ENCODE peak calls at places on chromosomes 3 and 15, in eight cellular contexts. Q is psoas muscle, W is astrocyte of the cerebellum, D is aorta, C is choroid plexus epithelial cell, M is AG04450, J is LNCaP clone FGC, E is colonic mucosa. U is an unnamed sample.

GRCh38 chr3:114867359-114867758 is 279.7 kb downstream of the ZBTB20 start:
- DNase-seq in Q (no peak), W (no peak), D (no peak), C (no peak), M (no peak), J (no peak), E (no peak), U (no peak)

GRCh38 chr3:73759290-73759689 is 134.5 kb upstream of the PDZRN3 start:
- DNase-seq in Q (no peak), W (no peak), D (no peak), C (no peak), M (no peak), J (no peak), E (no peak), U (no peak)

GRCh38 chr15:35448294-35448693 is 97.7 kb downstream of the DPH6 start:
- DNase-seq in Q (no peak), W (no peak), D (no peak), C (peak), M (no peak), J (no peak), E (no peak), U (no peak)

GRCh38 chr15:101011582-101011981 is 92.4 kb downstream of the LRRK1 start:
- DNase-seq in Q (no peak), W (no peak), D (no peak), C (no peak), M (no peak), J (no peak), E (no peak), U (no peak)

GRCh38 chr3:13891017-13891392 is 11.1 kb upstream of the WNT7A start:
- DNase-seq in Q (no peak), W (no peak), D (no peak), C (no peak), M (no peak), J (no peak), E (no peak), U (no peak)

GRCh38 chr3:107662109-107662477 is 139.3 kb downstream of the BBX start:
- DNase-seq in Q (no peak), W (peak), D (no peak), C (peak), M (no peak), J (no peak), E (peak), U (no peak)

GRCh38 chr3:58536501-58537411 is at the start of gene ACOX2:
- DNase-seq in Q (peak), W (no peak), D (peak), C (peak), M (no peak), J (no peak), E (peak), U (peak)

GRCh38 chr15:77825546-77825945 is 192.8 kb upstream of the LINGO1 start:
- DNase-seq in Q (no peak), W (no peak), D (peak), C (no peak), M (no peak), J (no peak), E (no peak), U (no peak)

GRCh38 chr3:135452881-135453280 is 512.6 kb upstream of the PPP2R3A start:
- DNase-seq in Q (no peak), W (no peak), D (no peak), C (no peak), M (no peak), J (no peak), E (no peak), U (no peak)

DNA sequence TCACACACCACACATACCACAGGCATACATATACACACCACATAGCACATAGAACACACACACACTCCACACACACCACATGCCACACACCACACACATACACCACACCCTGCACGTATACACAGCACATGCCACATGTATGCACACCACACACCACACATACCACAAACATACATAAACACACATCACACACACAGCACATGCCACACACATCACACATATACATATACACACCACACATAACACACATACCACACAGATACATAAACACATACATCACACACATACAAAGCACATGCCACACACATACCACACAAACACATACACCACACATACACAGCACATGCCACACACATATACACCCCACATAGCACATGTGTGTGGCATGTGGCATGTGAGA is 171.1 kb downstream of the OR4M2 start:
- DNase-seq in Q (no peak), W (no peak), D (no peak), C (no peak), M (no peak), J (no peak), E (no peak), U (no peak)
- H3K4me3 ChIP-seq in Q (no peak), W (no peak), D (no peak), C (no peak), M (no peak), J (no peak), E (no peak), U (no peak)

GRCh38 chr15:56915888-56916287 is 2.6 kb upstream of the TCF12 start:
- DNase-seq in Q (no peak), W (no peak), D (no peak), C (no peak), M (no peak), J (no peak), E (no peak), U (no peak)
- H3K4me3 ChIP-seq in Q (no peak), W (no peak), D (no peak), C (no peak), M (no peak), J (no peak), E (no peak), U (no peak)

DNA sequence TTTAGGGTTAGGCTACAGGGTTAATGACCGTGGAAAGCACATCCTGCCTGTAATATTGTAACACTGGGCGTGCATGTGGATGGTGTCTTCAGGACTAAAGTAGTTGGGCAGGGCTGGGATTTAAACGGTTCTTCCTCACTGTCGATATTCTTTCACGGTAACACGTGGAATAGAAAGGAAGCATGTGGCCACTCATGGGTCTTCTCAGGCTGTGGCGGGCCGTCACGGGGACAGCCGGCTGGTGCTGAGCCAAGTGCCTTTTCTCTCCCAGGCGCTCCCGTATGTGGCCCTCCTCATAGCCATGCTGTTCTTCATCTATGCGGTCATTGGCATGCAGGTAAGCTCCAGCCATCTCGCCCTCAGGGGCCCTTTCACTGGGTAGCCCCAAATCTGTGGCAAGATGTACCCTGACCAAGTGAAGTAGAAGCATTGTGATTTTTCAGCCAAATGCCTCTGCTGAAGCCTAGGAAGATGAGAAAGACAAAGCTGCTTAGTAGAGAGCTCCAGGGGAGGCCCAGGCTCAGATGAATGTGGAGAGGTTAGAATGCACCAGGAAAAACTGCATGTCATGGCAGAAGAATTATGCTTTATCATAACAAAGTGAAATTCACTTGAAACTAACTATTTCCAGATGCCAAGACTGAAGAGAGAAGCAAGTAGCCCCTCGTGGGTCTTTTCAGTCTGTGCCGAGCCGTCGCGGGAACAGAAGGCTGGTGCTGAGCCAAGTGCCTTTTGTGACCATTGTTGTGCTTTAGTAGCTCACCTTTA is 73.5 kb downstream of the CHDH start:
- DNase-seq in Q (no peak), W (peak), D (no peak), C (peak), M (peak), J (no peak), E (no peak), U (no peak)
- H3K4me3 ChIP-seq in Q (no peak), W (no peak), D (no peak), C (no peak), M (no peak), J (no peak), E (no peak), U (no peak)

GRCh38 chr3:160757624-160758106 is 1.6 kb downstream of the PPM1L start:
- DNase-seq in Q (no peak), W (no peak), D (no peak), C (no peak), M (no peak), J (no peak), E (no peak), U (no peak)
- H3K4me3 ChIP-seq in Q (peak), W (peak), D (no peak), C (no peak), M (no peak), J (no peak), E (peak), U (no peak)

GRCh38 chr3:4977889-4978258 is 1.4 kb upstream of the BHLHE40 start:
- DNase-seq in Q (no peak), W (no peak), D (no peak), C (peak), M (no peak), J (no peak), E (no peak), U (no peak)

GRCh38 chr3:4978259-4978965 is 825 bp upstream of the BHLHE40 start:
- DNase-seq in Q (peak), W (peak), D (peak), C (peak), M (peak), J (peak), E (peak), U (peak)

GRCh38 chr3:4979401-4980228 is at the start of gene BHLHE40:
- DNase-seq in Q (no peak), W (no peak), D (no peak), C (no peak), M (no peak), J (no peak), E (peak), U (no peak)

GRCh38 chr3:4980229-4981159 is 1.3 kb downstream of the BHLHE40 start:
- DNase-seq in Q (peak), W (peak), D (peak), C (peak), M (peak), J (peak), E (peak), U (peak)

GRCh38 chr3:4978966-4979400 is 254 bp upstream of the BHLHE40 start:
- DNase-seq in Q (peak), W (peak), D (peak), C (peak), M (peak), J (peak), E (peak), U (peak)
- H3K4me3 ChIP-seq in Q (peak), W (peak), D (peak), C (peak), M (peak), J (peak), E (peak), U (peak)

GRCh38 chr3:50243552-50243895 is 7.5 kb downstream of the GNAI2 start:
- DNase-seq in Q (no peak), W (no peak), D (no peak), C (no peak), M (no peak), J (no peak), E (no peak), U (no peak)

GRCh38 chr3:50245831-50246516 is 10.0 kb downstream of the GNAI2 start:
- DNase-seq in Q (peak), W (peak), D (peak), C (peak), M (no peak), J (peak), E (peak), U (peak)

GRCh38 chr3:50246517-50246954 is 10.5 kb downstream of the GNAI2 start:
- DNase-seq in Q (peak), W (peak), D (peak), C (peak), M (no peak), J (no peak), E (peak), U (no peak)

GRCh38 chr3:50242778-50243551 is 7.0 kb downstream of the GNAI2 start:
- DNase-seq in Q (peak), W (no peak), D (peak), C (peak), M (no peak), J (no peak), E (peak), U (no peak)

DNA sequence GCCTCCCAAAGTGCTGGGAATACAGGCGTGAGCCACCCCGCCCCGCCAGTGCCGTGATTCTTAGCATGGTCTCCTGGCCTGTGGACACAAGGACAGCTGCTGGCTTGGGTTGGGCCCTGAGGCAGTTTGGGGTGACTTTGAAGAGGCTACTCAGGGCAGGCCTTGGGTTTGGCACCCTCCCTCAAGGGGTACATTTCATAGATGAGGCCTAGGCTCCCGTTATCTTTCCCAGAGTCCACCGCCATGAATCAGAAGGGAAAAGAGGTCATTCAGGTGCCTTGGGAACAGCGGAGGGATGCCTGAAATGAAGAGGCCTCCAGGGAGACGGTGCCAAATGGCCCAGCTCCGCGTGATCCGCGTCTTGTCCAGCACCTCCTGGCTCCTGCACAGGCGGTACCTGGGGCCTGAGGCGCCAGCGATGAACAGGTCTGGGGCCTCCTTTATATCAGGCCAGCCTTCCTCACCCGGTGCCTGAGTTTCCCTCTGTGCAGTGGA is 9.3 kb downstream of the GNAI2 start:
- DNase-seq in Q (no peak), W (no peak), D (no peak), C (no peak), M (no peak), J (no peak), E (no peak), U (no peak)
- H3K4me3 ChIP-seq in Q (peak), W (no peak), D (no peak), C (no peak), M (peak), J (no peak), E (peak), U (peak)

DNA sequence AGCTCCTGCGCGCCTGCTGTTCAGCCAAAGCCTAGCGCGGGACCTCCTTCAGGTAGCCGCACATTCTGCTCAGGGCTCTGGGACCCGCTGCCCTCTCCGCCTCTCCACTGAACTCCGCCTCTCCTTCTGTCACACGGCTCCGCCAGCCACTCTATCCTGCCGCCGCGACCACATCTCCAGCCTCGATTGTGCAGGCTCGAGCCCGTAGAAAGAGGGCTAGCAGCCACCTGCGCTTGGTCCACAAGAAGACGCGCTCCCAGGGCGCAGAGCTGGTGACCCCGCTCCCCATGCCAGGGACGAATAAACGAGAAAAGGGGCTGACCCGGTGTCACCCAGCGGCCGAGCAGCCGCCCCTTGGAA is 1.1 kb upstream of the VIPR1 start:
- DNase-seq in Q (no peak), W (no peak), D (peak), C (no peak), M (no peak), J (no peak), E (peak), U (no peak)
- H3K4me3 ChIP-seq in Q (peak), W (peak), D (no peak), C (no peak), M (no peak), J (no peak), E (peak), U (peak)

U was measured in prostate gland.